ENCODE peak calls at places on chromosomes 12 and 14, in six cellular contexts. L is T-helper 17 cell; N is prostate gland; H is lower lobe of right lung; S is sigmoid colon; X is CD8-positive, alpha-beta T cell. B is an unnamed sample.

GRCh38 chr12:99253068-99253467 is 394.5 kb upstream of the GARIN6 start:
- DNase-seq in L (no peak), N (no peak), H (no peak), S (no peak), X (no peak), B (no peak)

GRCh38 chr12:110581951-110582285 is 1.2 kb downstream of the PPTC7 start:
- DNase-seq in L (no peak), N (peak; percentile 12), H (no peak), S (no peak), X (no peak), B (no peak)

GRCh38 chr12:88111074-88111652 is 30.7 kb downstream of the CEP290 start:
- DNase-seq in L (no peak), N (no peak), H (no peak), S (no peak), X (no peak), B (no peak)

GRCh38 chr12:14846042-14846587 is 2.8 kb upstream of the ART4 start:
- DNase-seq in L (no peak), N (no peak), H (no peak), S (no peak), X (no peak), B (no peak)

GRCh38 chr14:62213516-62213915 is 451.3 kb downstream of the SNAPC1 start:
- DNase-seq in L (no peak), N (no peak), H (no peak), S (no peak), X (no peak), B (no peak)

GRCh38 chr14:54985156-54985555 is 41.7 kb downstream of the WDHD1 start:
- DNase-seq in L (no peak), N (no peak), H (no peak), S (no peak), X (no peak), B (no peak)

GRCh38 chr12:123966596-123966995 is 6.0 kb downstream of the CCDC92 start:
- DNase-seq in L (no peak), N (no peak), H (no peak), S (no peak), X (no peak), B (no peak)

GRCh38 chr14:54845616-54846015 is 57.0 kb downstream of the GCH1 start:
- DNase-seq in L (no peak), N (no peak), H (no peak), S (no peak), X (no peak), B (no peak)

GRCh38 chr12:108482717-108483212 is 32.3 kb upstream of the FICD start:
- DNase-seq in L (no peak), N (no peak), H (no peak), S (no peak), X (no peak), B (no peak)

DNA sequence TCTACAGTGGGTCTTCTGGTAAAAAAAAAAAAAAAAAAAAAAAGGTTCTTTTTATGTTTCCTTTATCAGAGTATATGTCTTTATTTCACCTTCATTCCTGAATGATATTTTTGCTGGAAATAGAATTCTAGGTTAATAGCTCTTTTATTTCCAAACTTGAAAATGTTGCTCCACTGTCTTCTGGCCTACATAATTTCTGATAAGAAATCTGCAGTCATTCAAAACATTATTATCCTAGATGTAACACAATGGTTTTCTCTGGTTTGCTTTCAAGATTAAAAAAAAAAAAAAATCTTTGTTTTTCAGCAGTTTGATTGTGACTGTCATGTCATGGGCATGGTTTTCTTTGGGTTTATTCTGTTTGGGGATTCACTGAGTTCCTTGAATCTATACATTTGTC is 19.5 kb downstream of the DCP1B start:
- DNase-seq in L (no peak), N (no peak), H (no peak), S (no peak), X (no peak), B (no peak)
- H3K9me3 ChIP-seq in L (no peaks in the 10 kb centered on the region), N (no peaks in the 10 kb centered on the region), H (peaks cover 13% of the 10 kb centered on the region), S (peaks cover 3% of the 10 kb centered on the region), X (no peaks in the 10 kb centered on the region), B (no peaks in the 10 kb centered on the region)

GRCh38 chr12:93922583-93923006 is 225.8 kb upstream of the PLXNC1 start:
- DNase-seq in L (no peak), N (no peak), H (no peak), S (no peak), X (no peak), B (no peak)

GRCh38 chr12:93924367-93924766 is 224.0 kb upstream of the PLXNC1 start:
- DNase-seq in L (no peak), N (no peak), H (no peak), S (no peak), X (no peak), B (no peak)

GRCh38 chr12:93921511-93921910 is 226.9 kb upstream of the PLXNC1 start:
- DNase-seq in L (no peak), N (no peak), H (no peak), S (no peak), X (no peak), B (no peak)

GRCh38 chr12:93926237-93926636 is 222.1 kb upstream of the PLXNC1 start:
- DNase-seq in L (no peak), N (no peak), H (no peak), S (no peak), X (no peak), B (no peak)

DNA sequence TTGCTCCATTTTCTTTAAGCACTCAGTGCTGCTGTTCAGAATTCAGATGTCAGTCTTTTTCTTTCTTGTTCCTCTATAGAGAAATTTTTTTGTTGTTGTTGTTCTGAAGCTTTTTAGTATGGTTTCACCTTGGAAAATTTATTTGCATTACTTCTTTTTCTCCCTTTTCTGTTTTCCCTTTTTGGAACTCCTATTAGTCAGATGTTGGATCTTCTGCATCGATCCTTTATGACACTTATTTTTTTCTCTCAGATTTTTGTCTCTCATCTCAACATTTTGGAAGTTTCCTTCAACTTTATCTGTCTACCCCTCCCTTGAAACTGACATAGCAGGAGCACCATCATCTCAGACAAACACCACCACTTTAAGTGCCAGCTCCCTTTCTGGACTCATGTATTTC is 222.8 kb upstream of the PLXNC1 start:
- DNase-seq in L (no peak), N (no peak), H (no peak), S (no peak), X (no peak), B (no peak)
- H3K9me3 ChIP-seq in L (peaks cover 3% of the 10 kb centered on the region), N (no peaks in the 10 kb centered on the region), H (peaks cover 11% of the 10 kb centered on the region), S (peaks cover 5% of the 10 kb centered on the region), X (no peaks in the 10 kb centered on the region), B (peaks cover 1% of the 10 kb centered on the region)

GRCh38 chr12:47221256-47222023 is 141.7 kb upstream of the AMIGO2 start:
- DNase-seq in L (no peak), N (no peak), H (no peak), S (no peak), X (no peak), B (no peak)
- H3K9me3 ChIP-seq in L (no peaks in the 10 kb centered on the region), N (no peaks in the 10 kb centered on the region), H (no peaks in the 10 kb centered on the region), S (no peaks in the 10 kb centered on the region), X (no peaks in the 10 kb centered on the region), B (no peaks in the 10 kb centered on the region)

GRCh38 chr12:50914872-50915484 is 37.4 kb upstream of the HIGD1C start:
- DNase-seq in L (no peak), N (no peak), H (no peak), S (no peak), X (no peak), B (no peak)

GRCh38 chr12:50913224-50913623 is 39.1 kb upstream of the HIGD1C start:
- DNase-seq in L (no peak), N (no peak), H (no peak), S (no peak), X (no peak), B (no peak)

GRCh38 chr12:50918584-50919316 is 33.6 kb upstream of the HIGD1C start:
- DNase-seq in L (no peak), N (no peak), H (no peak), S (no peak), X (no peak), B (no peak)

GRCh38 chr12:50916292-50916691 is 36.1 kb upstream of the HIGD1C start:
- DNase-seq in L (no peak), N (no peak), H (no peak), S (no peak), X (no peak), B (no peak)
- H3K9me3 ChIP-seq in L (no peaks in the 10 kb centered on the region), N (no peaks in the 10 kb centered on the region), H (peaks cover 36% of the 10 kb centered on the region), S (peaks cover 12% of the 10 kb centered on the region), X (no peaks in the 10 kb centered on the region), B (peaks cover 6% of the 10 kb centered on the region)